ENCODE peak calls at places on chromosomes 1 and 21, in six cellular contexts. S is cardiac fibroblast; D is activated CD4-positive, alpha-beta memory T cell treated with anti-CD3 and anti-CD28 coated beads, Interleukin-2, amount 10 ng/mL, durations not matched to agents 7 days and 5 days; I is suprapubic skin; R is AML-193; O is CD8-positive, alpha-beta T cell. Q is an unnamed sample.

GRCh38 chr1:198018529-198018928 is 101.4 kb downstream of the LHX9 start:
- DNase-seq in S (peak), D (no peak), I (no peak), R (no peak), O (no peak), Q (no peak)

GRCh38 chr1:8120693-8121260 is 94.7 kb upstream of the ERRFI1 start:
- DNase-seq in S (peak), D (no peak), I (peak), R (no peak), O (no peak), Q (no peak)

GRCh38 chr21:38182370-38182985 is 74.3 kb upstream of the KCNJ15 start:
- DNase-seq in S (no peak), D (no peak), I (no peak), R (no peak), O (no peak), Q (no peak)

GRCh38 chr1:194533641-194534040 is 1347.2 kb upstream of the B3GALT2 start:
- DNase-seq in S (no peak), D (no peak), I (no peak), R (no peak), O (no peak), Q (no peak)

GRCh38 chr21:36005018-36005417 is 55.3 kb downstream of the SETD4 start:
- DNase-seq in S (peak), D (no peak), I (no peak), R (no peak), O (no peak), Q (no peak)

GRCh38 chr1:108082741-108083562 is 117.2 kb downstream of the SLC25A24 start:
- DNase-seq in S (no peak), D (no peak), I (no peak), R (no peak), O (no peak), Q (no peak)

GRCh38 chr1:59487335-59488031 is 190.6 kb downstream of the FGGY start:
- DNase-seq in S (peak), D (no peak), I (no peak), R (no peak), O (no peak), Q (no peak)

GRCh38 chr1:72623299-72623708 is 341.0 kb upstream of the NEGR1 start:
- DNase-seq in S (peak), D (no peak), I (no peak), R (peak), O (no peak), Q (no peak)

GRCh38 chr21:42837421-42838211 is 41.7 kb downstream of the WDR4 start:
- DNase-seq in S (no peak), D (peak), I (no peak), R (no peak), O (peak), Q (peak)

GRCh38 chr1:74586253-74586897 is 74.0 kb upstream of the LRRC53 start:
- DNase-seq in S (no peak), D (no peak), I (no peak), R (peak), O (no peak), Q (no peak)

GRCh38 chr1:180482425-180483275 is 19.7 kb downstream of the ACBD6 start:
- DNase-seq in S (peak), D (no peak), I (no peak), R (peak), O (no peak), Q (no peak)

GRCh38 chr1:87093286-87093685 is 178.9 kb downstream of the HS2ST1 start:
- DNase-seq in S (no peak), D (no peak), I (no peak), R (no peak), O (no peak), Q (no peak)

GRCh38 chr1:66351913-66352312 is 182.0 kb upstream of the SGIP1 start:
- DNase-seq in S (no peak), D (peak), I (no peak), R (no peak), O (no peak), Q (no peak)

GRCh38 chr1:172473302-172473701 is 29.4 kb upstream of the PIGC start:
- DNase-seq in S (no peak), D (no peak), I (no peak), R (peak), O (no peak), Q (no peak)

GRCh38 chr1:15483971-15484370 is 8.1 kb downstream of the CELA2B start:
- DNase-seq in S (no peak), D (no peak), I (no peak), R (no peak), O (no peak), Q (no peak)

GRCh38 chr1:93502561-93502960 is 54.6 kb downstream of the FNBP1L start:
- DNase-seq in S (no peak), D (no peak), I (no peak), R (no peak), O (no peak), Q (no peak)

GRCh38 chr1:11505591-11506538 is 26.9 kb downstream of the DISP3 start:
- DNase-seq in S (no peak), D (no peak), I (no peak), R (no peak), O (no peak), Q (no peak)

GRCh38 chr21:45998871-45999580 is 17.5 kb downstream of the COL6A1 start:
- DNase-seq in S (no peak), D (no peak), I (peak), R (no peak), O (no peak), Q (no peak)

GRCh38 chr1:34162852-34163766 is 1.9 kb downstream of the CSMD2 start:
- DNase-seq in S (peak), D (peak), I (no peak), R (no peak), O (no peak), Q (peak)

Q was measured in type B pancreatic cell.